ENCODE peak calls at places on chromosomes 2 and 18, in seven cellular contexts. Z is GDM1, W is islet precursor cell, H is C1 segment of cervical spinal cord, X is frontal cortex, M is SK-MEL-5, P is AG08395. I is an unnamed sample.

GRCh38 chr2:62857139-62857931 is 151.8 kb downstream of the EHBP1 start:
- DNase-seq in W (no peak), M (peak; percentile 9), H (no peak), X (no peak), Z (no peak), P (no peak), I (no peak)

GRCh38 chr18:45993441-45993840 is 26.3 kb upstream of the EPG5 start:
- DNase-seq in Z (no peak), H (no peak), M (no peak), W (no peak), P (peak; percentile 83), X (no peak), I (no peak)

GRCh38 chr18:25590456-25590855 is 238.5 kb upstream of the ZNF521 start:
- DNase-seq in W (no peak), Z (no peak), X (no peak), P (no peak), H (no peak), M (no peak), I (no peak)

GRCh38 chr2:36359006-36359580 is 3.5 kb downstream of the CRIM1 start:
- DNase-seq in H (no peak), Z (no peak), M (peak; percentile 33), X (no peak), W (no peak), P (no peak), I (no peak)

GRCh38 chr2:231390667-231391066 is 4.8 kb upstream of the B3GNT7 start:
- DNase-seq in P (no peak), H (no peak), Z (peak; percentile 41), X (no peak), M (no peak), W (no peak), I (no peak)

GRCh38 chr2:233865838-233866237 is 2.3 kb downstream of the MSL3B start:
- DNase-seq in X (no peak), P (no peak), H (no peak), Z (no peak), W (no peak), M (no peak), I (no peak)

GRCh38 chr18:79555885-79556284 is 123.7 kb upstream of the CTDP1 start:
- DNase-seq in M (no peak), W (peak; percentile 51), Z (no peak), H (no peak), X (no peak), P (no peak), I (no peak)

GRCh38 chr2:48471048-48471474 is 58.9 kb upstream of the STON1 start:
- DNase-seq in Z (no peak), M (peak; percentile 89), X (no peak), P (peak; percentile 56), H (no peak), W (no peak), I (no peak)

GRCh38 chr2:218870984-218871344 is 9.7 kb upstream of the WNT10A start:
- DNase-seq in X (no peak), M (no peak), P (no peak), H (no peak), W (no peak), Z (no peak), I (no peak)

GRCh38 chr2:175834472-175834871 is 167.6 kb downstream of the LNPK start:
- DNase-seq in Z (no peak), X (no peak), M (no peak), W (peak; percentile 67), H (no peak), P (no peak), I (no peak)

GRCh38 chr18:48616484-48617255 is 77.8 kb downstream of the CTIF start:
- DNase-seq in W (no peak), P (no peak), H (no peak), Z (no peak), M (peak; percentile 62), X (no peak), I (no peak)

GRCh38 chr2:36770542-36771287 is 74.2 kb downstream of the VIT start:
- DNase-seq in H (no peak), P (peak; percentile 60), Z (peak; percentile 33), W (peak; percentile 84), M (peak; percentile 92), X (no peak), I (no peak)

GRCh38 chr2:97355887-97356286 is 233.8 kb downstream of the ANKRD36B start:
- DNase-seq in Z (no peak), X (no peak), H (no peak), P (no peak), W (peak; percentile 56), M (peak; percentile 13), I (no peak)

GRCh38 chr18:35334821-35335220 is 9.4 kb downstream of the ZNF24 start:
- DNase-seq in H (no peak), X (no peak), P (peak; percentile 6), W (no peak), M (no peak), Z (no peak), I (no peak)

GRCh38 chr2:144996225-144996795 is 476.4 kb upstream of the ZEB2 start:
- DNase-seq in M (no peak), P (peak; percentile 30), H (no peak), X (no peak), Z (no peak), W (no peak), I (no peak)

GRCh38 chr18:50622865-50623393 is 63.0 kb downstream of the MAPK4 start:
- DNase-seq in P (no peak), M (no peak), W (no peak), H (no peak), Z (no peak), X (no peak), I (no peak)

GRCh38 chr2:68255736-68256450 is 3.6 kb upstream of the PPP3R1 start:
- DNase-seq in Z (no peak), M (no peak), W (no peak), P (peak; percentile 57), H (no peak), X (no peak), I (no peak)

GRCh38 chr2:40164736-40165502 is 287.0 kb downstream of the SLC8A1 start:
- DNase-seq in P (no peak), H (no peak), Z (no peak), X (no peak), W (no peak), M (no peak), I (no peak)

GRCh38 chr2:66896151-66896550 is 461.2 kb downstream of the MEIS1 start:
- DNase-seq in H (no peak), W (no peak), Z (no peak), X (no peak), P (no peak), M (no peak), I (no peak)

GRCh38 chr2:241184901-241185300 is 3.6 kb upstream of the ANO7 start:
- DNase-seq in P (no peak), M (no peak), Z (no peak), W (no peak), X (no peak), H (no peak), I (no peak)

GRCh38 chr2:218334531-218334930 is 22.1 kb upstream of the CATIP start:
- DNase-seq in P (no peak), M (no peak), W (no peak), Z (no peak), X (no peak), H (no peak), I (no peak)

GRCh38 chr2:200305797-200306718 is at the start of gene SPATS2L:
- DNase-seq in X (peak; percentile 79), W (peak; percentile 94), Z (no peak), M (peak; percentile 63), P (peak; percentile 72), H (peak; percentile 78), I (peak; percentile 80)

GRCh38 chr18:9627642-9628041 is 13.3 kb upstream of the PPP4R1 start:
- DNase-seq in H (no peak), X (no peak), W (peak; percentile 74), M (peak; percentile 21), P (no peak), Z (no peak), I (no peak)

GRCh38 chr18:70287731-70288130 is 1.1 kb upstream of the SOCS6 start:
- DNase-seq in M (no peak), Z (no peak), W (no peak), H (no peak), X (no peak), P (no peak), I (no peak)

GRCh38 chr2:100957971-100958653 is 44.0 kb upstream of the RPL31 start:
- DNase-seq in W (no peak), X (peak; percentile 19), M (no peak), P (peak; percentile 94), H (no peak), Z (no peak), I (no peak)

GRCh38 chr2:161030260-161031063 is 129.8 kb upstream of the TANK start:
- DNase-seq in M (no peak), W (no peak), X (no peak), Z (no peak), P (peak; percentile 94), H (no peak), I (no peak)

GRCh38 chr2:40554665-40555294 is 102.9 kb upstream of the SLC8A1 start:
- DNase-seq in Z (peak; percentile 8), M (peak; percentile 87), W (peak; percentile 85), H (peak; percentile 5), X (no peak), P (peak; percentile 27), I (peak; percentile 20)

GRCh38 chr2:210762604-210763588 is 206.5 kb downstream of the CPS1 start:
- DNase-seq in P (no peak), Z (no peak), M (no peak), X (no peak), H (no peak), W (no peak), I (no peak)

GRCh38 chr2:146158072-146158674 is 1638.3 kb upstream of the ZEB2 start:
- DNase-seq in H (no peak), P (no peak), W (no peak), X (no peak), Z (no peak), M (no peak), I (no peak)

GRCh38 chr2:202056611-202057010 is 16.4 kb upstream of the KIAA2012 start:
- DNase-seq in M (peak; percentile 44), P (no peak), W (no peak), Z (no peak), H (no peak), X (no peak), I (no peak)

GRCh38 chr2:196801986-196802385 is 2.5 kb upstream of the GTF3C3 start:
- DNase-seq in X (no peak), Z (no peak), M (no peak), P (no peak), H (no peak), W (no peak), I (no peak)

GRCh38 chr18:58223717-58224424 is 179.8 kb downstream of the NEDD4L start:
- DNase-seq in W (peak; percentile 91), P (peak; percentile 91), Z (no peak), H (no peak), X (no peak), M (peak; percentile 91), I (no peak)

GRCh38 chr2:241772063-241772499 is 4.5 kb upstream of the GAL3ST2 start:
- DNase-seq in M (no peak), H (no peak), X (no peak), Z (no peak), P (no peak), W (no peak), I (no peak)

GRCh38 chr2:74010087-74010541 is 25.4 kb downstream of the TET3 start:
- DNase-seq in P (no peak), X (no peak), H (no peak), Z (no peak), W (peak; percentile 70), M (no peak), I (no peak)

GRCh38 chr2:215828528-215829184 is 184.7 kb downstream of the MREG start:
- DNase-seq in P (peak; percentile 40), M (peak; percentile 86), Z (peak; percentile 25), W (peak; percentile 87), H (no peak), X (no peak), I (no peak)

GRCh38 chr2:230696670-230697069 is 16.0 kb upstream of the CAB39 start:
- DNase-seq in M (no peak), H (no peak), X (no peak), W (no peak), P (no peak), Z (no peak), I (no peak)

I was measured in anterior cingulate cortex.